ENCODE peak calls at places on chromosomes 12 and 14, in four cellular contexts. One of them, this sample, is unnamed.

GRCh38 chr12:19970116-19970515 is 398.2 kb upstream of the PDE3A start:
- DNase-seq in GM12878: no peak
- DNase-seq in K562: no peak
- DNase-seq in H1: no peak
- DNase-seq in this sample: no peak

GRCh38 chr12:30806989-30807694 is 52.4 kb upstream of the CAPRIN2 start:
- DNase-seq in GM12878: peak; percentile 21
- DNase-seq in K562: peak; percentile 30
- DNase-seq in H1: no peak
- DNase-seq in this sample: peak; percentile 54

GRCh38 chr12:95096852-95097251 is 23.4 kb upstream of the NR2C1 start:
- DNase-seq in GM12878: no peak
- DNase-seq in K562: no peak
- DNase-seq in H1: no peak
- DNase-seq in this sample: no peak

GRCh38 chr14:33812596-33812995 is 138.3 kb downstream of the EGLN3 start:
- DNase-seq in GM12878: no peak
- DNase-seq in K562: peak; percentile 13
- DNase-seq in H1: no peak
- DNase-seq in this sample: no peak

GRCh38 chr12:120361506-120362208 is 7.3 kb downstream of the MSI1 start:
- DNase-seq in GM12878: no peak
- DNase-seq in K562: peak; percentile 92
- DNase-seq in H1: peak; percentile 91
- DNase-seq in this sample: no peak

GRCh38 chr14:74080820-74081460 is 3.3 kb downstream of the ALDH6A1 start:
- DNase-seq in GM12878: no peak
- DNase-seq in K562: no peak
- DNase-seq in H1: no peak
- DNase-seq in this sample: peak; percentile 28

GRCh38 chr12:32365473-32366064 is 33.8 kb upstream of the FGD4 start:
- DNase-seq in GM12878: peak; percentile 8
- DNase-seq in K562: peak; percentile 70
- DNase-seq in H1: peak; percentile 29
- DNase-seq in this sample: peak; percentile 64

GRCh38 chr14:56195727-56196126 is 77.5 kb downstream of the PELI2 start:
- DNase-seq in GM12878: peak; percentile 30
- DNase-seq in K562: no peak
- DNase-seq in H1: no peak
- DNase-seq in this sample: no peak

GRCh38 chr12:46442239-46442638 is 69.7 kb upstream of the SLC38A2 start:
- DNase-seq in GM12878: no peak
- DNase-seq in K562: no peak
- DNase-seq in H1: no peak
- DNase-seq in this sample: no peak

GRCh38 chr12:103829092-103829491 is 11.9 kb downstream of the NT5DC3 start:
- DNase-seq in GM12878: no peak
- DNase-seq in K562: no peak
- DNase-seq in H1: no peak
- DNase-seq in this sample: no peak

GRCh38 chr12:581321-581720 is 81.9 kb downstream of the NINJ2 start:
- DNase-seq in GM12878: no peak
- DNase-seq in K562: no peak
- DNase-seq in H1: no peak
- DNase-seq in this sample: no peak

GRCh38 chr12:50597200-50598195 is 92.7 kb downstream of the DIP2B start:
- DNase-seq in GM12878: peak; percentile 55
- DNase-seq in K562: no peak
- DNase-seq in H1: no peak
- DNase-seq in this sample: no peak

GRCh38 chr14:71661441-71661840 is 270.8 kb upstream of the RGS6 start:
- DNase-seq in GM12878: no peak
- DNase-seq in K562: no peak
- DNase-seq in H1: no peak
- DNase-seq in this sample: no peak

GRCh38 chr12:31951008-31951407 is 8.2 kb upstream of the RESF1 start:
- DNase-seq in GM12878: no peak
- DNase-seq in K562: no peak
- DNase-seq in H1: no peak
- DNase-seq in this sample: no peak

GRCh38 chr14:20274062-20274461 is 31.7 kb downstream of the TTC5 start:
- DNase-seq in GM12878: no peak
- DNase-seq in K562: no peak
- DNase-seq in H1: no peak
- DNase-seq in this sample: no peak

GRCh38 chr12:123141615-123142517 is 9.0 kb downstream of the PITPNM2 start:
- DNase-seq in GM12878: no peak
- DNase-seq in K562: no peak
- DNase-seq in H1: no peak
- DNase-seq in this sample: peak; percentile 87

GRCh38 chr14:101559250-101559623 is 2.1 kb upstream of the DIO3 start:
- DNase-seq in GM12878: no peak
- DNase-seq in K562: no peak
- DNase-seq in H1: no peak
- DNase-seq in this sample: no peak

GRCh38 chr12:98297557-98297956 is 217.8 kb upstream of the TMPO start:
- DNase-seq in GM12878: no peak
- DNase-seq in K562: no peak
- DNase-seq in H1: no peak
- DNase-seq in this sample: no peak

GRCh38 chr12:34604631-34605509 is 582.6 kb downstream of the ALG10 start:
- DNase-seq in GM12878: no peak
- DNase-seq in K562: peak; percentile 1
- DNase-seq in H1: no peak
- DNase-seq in this sample: no peak

GRCh38 chr14:39102265-39102968 is 618 bp downstream of the SEC23A start:
- DNase-seq in GM12878: no peak
- DNase-seq in K562: no peak
- DNase-seq in H1: no peak
- DNase-seq in this sample: peak; percentile 98

GRCh38 chr14:31286456-31287293 is 79.1 kb upstream of the HECTD1 start:
- DNase-seq in GM12878: no peak
- DNase-seq in K562: peak; percentile 10
- DNase-seq in H1: peak; percentile 49
- DNase-seq in this sample: peak; percentile 83

GRCh38 chr14:104977681-104978647 is at the start of gene AHNAK2:
- DNase-seq in GM12878: no peak
- DNase-seq in K562: peak; percentile 88
- DNase-seq in H1: peak; percentile 59
- DNase-seq in this sample: peak; percentile 69

GRCh38 chr12:51482808-51483532 is 58.3 kb downstream of the SLC4A8 start:
- DNase-seq in GM12878: no peak
- DNase-seq in K562: no peak
- DNase-seq in H1: no peak
- DNase-seq in this sample: no peak

GRCh38 chr12:107356937-107357295 is 263.6 kb upstream of the CRY1 start:
- DNase-seq in GM12878: no peak
- DNase-seq in K562: no peak
- DNase-seq in H1: no peak
- DNase-seq in this sample: no peak

GRCh38 chr14:30389901-30390394 is 169.0 kb upstream of the G2E3 start:
- DNase-seq in GM12878: no peak
- DNase-seq in K562: no peak
- DNase-seq in H1: no peak
- DNase-seq in this sample: no peak

GRCh38 chr12:7345232-7345631 is 41.4 kb downstream of the ACSM4 start:
- DNase-seq in GM12878: no peak
- DNase-seq in K562: no peak
- DNase-seq in H1: no peak
- DNase-seq in this sample: no peak

GRCh38 chr12:71671816-71672215 is 7.7 kb downstream of the THAP2 start:
- DNase-seq in GM12878: no peak
- DNase-seq in K562: no peak
- DNase-seq in H1: no peak
- DNase-seq in this sample: no peak

GRCh38 chr12:103801709-103802585 is 39.1 kb downstream of the NT5DC3 start:
- DNase-seq in GM12878: no peak
- DNase-seq in K562: no peak
- DNase-seq in H1: no peak
- DNase-seq in this sample: peak; percentile 57

GRCh38 chr12:101599311-101599710 is 4.5 kb downstream of the MYBPC1 start:
- DNase-seq in GM12878: no peak
- DNase-seq in K562: no peak
- DNase-seq in H1: no peak
- DNase-seq in this sample: peak; percentile 87

GRCh38 chr12:101597164-101597563 is 2.4 kb downstream of the MYBPC1 start:
- DNase-seq in GM12878: no peak
- DNase-seq in K562: no peak
- DNase-seq in H1: no peak
- DNase-seq in this sample: no peak

GRCh38 chr12:101596172-101596571 is 1.4 kb downstream of the MYBPC1 start:
- DNase-seq in GM12878: no peak
- DNase-seq in K562: no peak
- DNase-seq in H1: no peak
- DNase-seq in this sample: no peak

GRCh38 chr12:101598483-101598882 is 3.7 kb downstream of the MYBPC1 start:
- DNase-seq in GM12878: no peak
- DNase-seq in K562: no peak
- DNase-seq in H1: no peak
- DNase-seq in this sample: no peak

DNA sequence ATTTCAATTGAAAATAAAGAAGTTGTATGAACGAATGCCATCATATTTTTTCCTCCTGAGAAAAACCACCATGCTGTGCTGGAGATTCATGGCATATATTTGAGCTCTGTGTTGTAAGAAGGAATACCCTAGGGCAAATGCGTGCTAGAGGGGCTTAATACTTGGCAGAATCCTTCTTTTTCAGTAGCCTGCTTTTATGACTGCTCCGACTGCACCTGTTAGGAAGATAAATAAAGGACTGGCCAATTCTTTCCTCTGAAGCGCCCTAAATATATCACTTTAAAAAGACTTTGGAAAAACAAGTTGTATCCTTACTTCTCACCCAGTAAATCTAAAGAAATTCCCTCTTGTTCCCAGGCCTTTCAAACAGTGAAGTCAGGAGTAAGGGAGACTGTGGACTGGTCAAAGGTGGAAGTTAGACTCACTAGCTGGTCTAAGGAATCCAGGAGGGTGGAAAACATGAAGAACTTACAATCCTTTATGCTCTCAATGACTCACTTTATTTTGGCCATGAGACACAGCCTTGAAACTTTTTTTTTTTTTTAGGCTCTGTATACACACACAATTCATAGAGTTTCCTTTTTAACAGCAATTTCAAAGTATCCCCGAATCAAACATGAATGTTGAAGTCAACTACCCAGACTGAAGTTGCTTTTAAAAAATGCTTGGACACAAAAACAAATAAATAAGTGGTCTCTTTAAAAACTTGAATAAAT is 5.2 kb downstream of the MYBPC1 start:
- DNase-seq in GM12878: no peak
- DNase-seq in K562: no peak
- DNase-seq in H1: no peak
- DNase-seq in this sample: peak; percentile 90
- TF ChIP-seq BRCA1 in GM12878: no peak
- TF ChIP-seq BRCA1 in K562: no peak
- TF ChIP-seq BRCA1 in H1: no peak
- TF ChIP-seq BRCA1 in this sample: no peak

DNA sequence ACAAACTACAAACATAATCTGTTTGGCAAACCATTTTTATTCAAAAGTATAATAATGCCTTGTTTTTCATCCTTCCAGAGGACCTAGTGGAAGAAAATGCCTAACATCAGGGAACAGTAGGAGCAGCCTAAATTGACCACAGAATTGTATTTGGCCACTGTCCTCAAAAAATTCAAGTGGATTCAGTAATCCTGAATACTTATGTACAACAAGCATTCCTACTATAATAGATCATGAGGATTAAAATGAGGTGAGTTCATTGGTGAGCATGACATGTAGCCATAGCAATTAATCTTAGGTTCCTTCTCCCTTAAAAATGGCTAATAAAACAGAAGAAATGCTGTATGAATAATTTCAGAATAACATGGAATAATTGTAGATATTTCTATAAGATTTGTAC is 209.3 kb downstream of the DAD1 start:
- DNase-seq in GM12878: no peak
- DNase-seq in K562: no peak
- DNase-seq in H1: no peak
- DNase-seq in this sample: no peak
- H3K27ac ChIP-seq in GM12878: no peak overlapping the region
- H3K27ac ChIP-seq in K562: no peak overlapping the region
- H3K27ac ChIP-seq in H1: no peak overlapping the region
- H3K27ac ChIP-seq in this sample: no peak overlapping the region

GRCh38 chr14:90645842-90646443 is 170.3 kb downstream of the TTC7B start:
- DNase-seq in GM12878: no peak
- DNase-seq in K562: no peak
- DNase-seq in H1: peak; percentile 68
- DNase-seq in this sample: peak; percentile 32
- TF ChIP-seq BRCA1 in GM12878: no peak
- TF ChIP-seq BRCA1 in K562: no peak
- TF ChIP-seq BRCA1 in H1: no peak
- TF ChIP-seq BRCA1 in this sample: no peak

GRCh38 chr14:51448831-51449665 is 202.7 kb upstream of the FRMD6 start:
- DNase-seq in GM12878: no peak
- DNase-seq in K562: no peak
- DNase-seq in H1: no peak
- DNase-seq in this sample: no peak
- H3K27ac ChIP-seq in GM12878: no peak overlapping the region
- H3K27ac ChIP-seq in K562: no peak overlapping the region
- H3K27ac ChIP-seq in H1: no peak overlapping the region
- H3K27ac ChIP-seq in this sample: no peak overlapping the region

DNA sequence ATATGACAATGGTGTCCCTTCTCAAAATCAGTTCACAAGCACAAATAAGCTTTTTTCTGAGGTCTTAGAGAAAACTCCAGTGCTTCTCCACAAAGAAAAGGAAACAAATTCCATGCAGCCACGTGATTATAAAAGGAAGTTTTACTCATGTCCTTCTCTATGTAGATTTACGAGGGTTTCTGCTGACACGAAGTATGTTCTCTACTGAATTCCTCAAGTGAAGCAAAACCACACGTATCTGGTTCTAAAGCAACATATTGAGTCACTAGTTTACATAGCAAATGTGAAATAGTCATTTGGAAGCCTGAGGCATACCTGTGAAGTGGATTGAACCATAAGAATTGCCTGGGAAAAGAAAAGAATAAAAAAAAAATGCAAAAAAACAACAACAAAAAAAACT is 31.9 kb downstream of the BMP4 start:
- DNase-seq in GM12878: no peak
- DNase-seq in K562: no peak
- DNase-seq in H1: no peak
- DNase-seq in this sample: peak; percentile 37
- TF ChIP-seq BRCA1 in GM12878: no peak
- TF ChIP-seq BRCA1 in K562: no peak
- TF ChIP-seq BRCA1 in H1: no peak
- TF ChIP-seq BRCA1 in this sample: no peak

GRCh38 chr12:4191149-4191548 is 82.4 kb upstream of the CCND2 start:
- DNase-seq in GM12878: no peak
- DNase-seq in K562: no peak
- DNase-seq in H1: no peak
- DNase-seq in this sample: no peak
- H3K27ac ChIP-seq in GM12878: no peak overlapping the region
- H3K27ac ChIP-seq in K562: no peak overlapping the region
- H3K27ac ChIP-seq in H1: no peak overlapping the region
- H3K27ac ChIP-seq in this sample: no peak overlapping the region

This sample was measured in HepG2.